ENCODE peak calls at places on chromosome 11, in five cellular contexts. M is K562, U is A549, N is HFFc6, I is RWPE1. H is an unnamed sample.
A peak's percentile ranks its signal among the peaks of the same experiment; 100 is the strongest.

GRCh38 chr11:115456019-115456418 is 48.2 kb downstream of the CADM1 start:
- DNase-seq in M (no peak), U (no peak), N (no peak), I (no peak), H (no peak)

GRCh38 chr11:35491231-35491871 is 34.1 kb downstream of the PAMR1 start:
- DNase-seq in M (no peak), U (no peak), N (peak; percentile 91), I (no peak), H (no peak)

GRCh38 chr11:132245558-132246385 is 875.4 kb downstream of the NTM start:
- DNase-seq in M (no peak), U (no peak), N (no peak), I (no peak), H (no peak)

GRCh38 chr11:12126352-12127019 is 16.1 kb downstream of the MICAL2 start:
- DNase-seq in M (no peak), U (no peak), N (peak; percentile 81), I (peak; percentile 60), H (no peak)

GRCh38 chr11:69215784-69216415 is 60.2 kb downstream of the SMIM38 start:
- DNase-seq in M (no peak), U (peak; percentile 57), N (peak; percentile 25), I (peak; percentile 58), H (no peak)

GRCh38 chr11:306645-307371 is 808 bp upstream of the IFITM2 start:
- DNase-seq in M (no peak), U (no peak), N (no peak), I (no peak), H (no peak)

GRCh38 chr11:129998905-129999304 is 3.7 kb downstream of the PRDM10 start:
- DNase-seq in M (no peak), U (no peak), N (no peak), I (no peak), H (no peak)

GRCh38 chr11:57481915-57482781 is 21.8 kb downstream of the RTN4RL2 start:
- DNase-seq in M (no peak), U (no peak), N (no peak), I (no peak), H (no peak)

GRCh38 chr11:118002010-118002540 is 15.9 kb downstream of the IL10RA start:
- DNase-seq in M (peak; percentile 81), U (no peak), N (no peak), I (no peak), H (peak; percentile 68)

GRCh38 chr11:69005183-69005630 is 7.8 kb downstream of the MRGPRF start:
- DNase-seq in M (no peak), U (no peak), N (no peak), I (no peak), H (no peak)

GRCh38 chr11:29161216-29161615 is 855.6 kb downstream of the KCNA4 start:
- DNase-seq in M (no peak), U (no peak), N (peak; percentile 44), I (peak; percentile 11), H (no peak)

GRCh38 chr11:8867035-8867434 is 44.0 kb upstream of the AKIP1 start:
- DNase-seq in M (no peak), U (no peak), N (peak; percentile 36), I (no peak), H (no peak)